ENCODE peak calls at places on chromosomes 5 and 9, in five cellular contexts. One of them, this sample, is unnamed.

GRCh38 chr9:132672413-132672690 is 2.1 kb downstream of the GTF3C4 start:
- DNase-seq in suprapubic skin: no peak
- DNase-seq in Peyer's patch: no peak
- DNase-seq in HepG2: no peak
- DNase-seq in ovary: no peak
- DNase-seq in this sample: no peak

GRCh38 chr9:107816187-107817021 is 326.8 kb upstream of the KLF4 start:
- DNase-seq in ovary: no peak
- DNase-seq in Peyer's patch: no peak
- DNase-seq in HepG2: no peak
- DNase-seq in suprapubic skin: no peak
- DNase-seq in this sample: no peak

GRCh38 chr9:129929467-129930125 is 94.3 kb downstream of the USP20 start:
- DNase-seq in suprapubic skin: no peak
- DNase-seq in Peyer's patch: no peak
- DNase-seq in HepG2: no peak
- DNase-seq in ovary: no peak
- DNase-seq in this sample: no peak

GRCh38 chr5:21834863-21835262 is 1018.3 kb downstream of the CDH12 start:
- DNase-seq in suprapubic skin: no peak
- DNase-seq in ovary: no peak
- DNase-seq in Peyer's patch: no peak
- DNase-seq in HepG2: no peak
- DNase-seq in this sample: no peak

GRCh38 chr9:18473551-18474279 is at the start of gene ADAMTSL1:
- DNase-seq in ovary: peak; percentile 38
- DNase-seq in Peyer's patch: no peak
- DNase-seq in HepG2: no peak
- DNase-seq in suprapubic skin: no peak
- DNase-seq in this sample: peak; percentile 54

GRCh38 chr9:83625120-83625710 is 2.3 kb downstream of the IDNK start:
- DNase-seq in Peyer's patch: no peak
- DNase-seq in HepG2: no peak
- DNase-seq in suprapubic skin: no peak
- DNase-seq in ovary: no peak
- DNase-seq in this sample: no peak

GRCh38 chr5:82911902-82912301 is 165.3 kb downstream of the TMEM167A start:
- DNase-seq in ovary: no peak
- DNase-seq in HepG2: no peak
- DNase-seq in Peyer's patch: no peak
- DNase-seq in suprapubic skin: no peak
- DNase-seq in this sample: no peak

GRCh38 chr5:75907651-75908050 is 175.5 kb upstream of the SV2C start:
- DNase-seq in Peyer's patch: no peak
- DNase-seq in HepG2: no peak
- DNase-seq in ovary: no peak
- DNase-seq in suprapubic skin: no peak
- DNase-seq in this sample: no peak

GRCh38 chr9:77885104-77885672 is 146.4 kb downstream of the GNAQ start:
- DNase-seq in suprapubic skin: no peak
- DNase-seq in HepG2: no peak
- DNase-seq in Peyer's patch: no peak
- DNase-seq in ovary: no peak
- DNase-seq in this sample: no peak

GRCh38 chr5:32710335-32710858 is 724 bp upstream of the NPR3 start:
- DNase-seq in Peyer's patch: no peak
- DNase-seq in HepG2: no peak
- DNase-seq in suprapubic skin: no peak
- DNase-seq in ovary: no peak
- DNase-seq in this sample: no peak

GRCh38 chr9:94865599-94866456 is 139.3 kb downstream of the AOPEP start:
- DNase-seq in Peyer's patch: no peak
- DNase-seq in ovary: peak; percentile 70
- DNase-seq in HepG2: no peak
- DNase-seq in suprapubic skin: no peak
- DNase-seq in this sample: no peak

GRCh38 chr5:124986667-124987066 is 240.2 kb upstream of the ZNF608 start:
- DNase-seq in suprapubic skin: no peak
- DNase-seq in HepG2: no peak
- DNase-seq in ovary: no peak
- DNase-seq in Peyer's patch: no peak
- DNase-seq in this sample: no peak

GRCh38 chr9:129140397-129141065 is 29.3 kb downstream of the PTPA start:
- DNase-seq in Peyer's patch: peak; percentile 21
- DNase-seq in ovary: peak; percentile 69
- DNase-seq in suprapubic skin: no peak
- DNase-seq in HepG2: peak; percentile 56
- DNase-seq in this sample: peak; percentile 54

GRCh38 chr9:14445946-14446345 is 132.0 kb upstream of the NFIB start:
- DNase-seq in ovary: no peak
- DNase-seq in HepG2: no peak
- DNase-seq in suprapubic skin: no peak
- DNase-seq in Peyer's patch: no peak
- DNase-seq in this sample: no peak

GRCh38 chr5:179276838-179277395 is 68.3 kb downstream of the ADAMTS2 start:
- DNase-seq in Peyer's patch: no peak
- DNase-seq in suprapubic skin: no peak
- DNase-seq in HepG2: no peak
- DNase-seq in ovary: peak; percentile 46
- DNase-seq in this sample: no peak

GRCh38 chr5:93359296-93359957 is 221.6 kb downstream of the NR2F1-AS1 start:
- DNase-seq in ovary: no peak
- DNase-seq in Peyer's patch: no peak
- DNase-seq in suprapubic skin: no peak
- DNase-seq in HepG2: no peak
- DNase-seq in this sample: no peak

GRCh38 chr5:43604699-43605098 is 1.7 kb downstream of the NNT start:
- DNase-seq in suprapubic skin: no peak
- DNase-seq in Peyer's patch: no peak
- DNase-seq in HepG2: no peak
- DNase-seq in ovary: no peak
- DNase-seq in this sample: no peak

GRCh38 chr5:43602818-43603534 is at the start of gene NNT:
- DNase-seq in Peyer's patch: peak; percentile 85
- DNase-seq in ovary: peak; percentile 80
- DNase-seq in suprapubic skin: peak; percentile 90
- DNase-seq in HepG2: peak; percentile 61
- DNase-seq in this sample: peak; percentile 64

GRCh38 chr5:43603535-43604363 is 769 bp downstream of the NNT start:
- DNase-seq in HepG2: peak; percentile 31
- DNase-seq in Peyer's patch: peak; percentile 76
- DNase-seq in ovary: peak; percentile 35
- DNase-seq in suprapubic skin: peak; percentile 85
- DNase-seq in this sample: peak; percentile 68

GRCh38 chr5:43602456-43602817 is 543 bp upstream of the NNT start:
- DNase-seq in ovary: peak; percentile 28
- DNase-seq in Peyer's patch: peak; percentile 37
- DNase-seq in suprapubic skin: no peak
- DNase-seq in HepG2: peak; percentile 30
- DNase-seq in this sample: peak; percentile 18

GRCh38 chr5:43601454-43602260 is 1.3 kb upstream of the NNT start:
- DNase-seq in suprapubic skin: no peak
- DNase-seq in ovary: no peak
- DNase-seq in HepG2: peak; percentile 32
- DNase-seq in Peyer's patch: no peak
- DNase-seq in this sample: no peak
- H3K4me3 ChIP-seq in suprapubic skin: peak overlapping the region; percentile 82
- H3K4me3 ChIP-seq in ovary: peak overlapping the region; percentile 82
- H3K4me3 ChIP-seq in HepG2: peak overlapping the region; percentile 80
- H3K4me3 ChIP-seq in Peyer's patch: no peak overlapping the region
- H3K4me3 ChIP-seq in this sample: peak overlapping the region; percentile 81

DNA sequence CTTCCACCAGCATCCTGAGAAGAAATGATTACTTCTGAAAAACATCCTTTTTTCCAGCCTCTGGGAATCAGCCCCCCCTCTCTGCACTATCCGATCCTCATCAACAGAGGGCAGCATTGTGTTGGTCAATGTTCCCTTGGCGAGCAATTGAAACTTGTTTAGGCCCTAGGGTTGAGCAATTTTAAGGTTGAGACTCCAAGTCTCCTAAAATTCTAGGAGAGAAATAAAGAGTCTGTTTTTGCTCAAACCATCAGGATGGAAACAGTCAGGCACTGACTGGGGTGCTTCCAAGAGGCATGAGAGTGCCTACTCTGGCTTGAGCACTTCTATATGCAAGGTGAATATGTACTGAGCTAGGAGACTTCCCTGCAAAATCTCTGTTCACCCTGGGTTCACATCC is 12.4 kb upstream of the CYFIP2 start:
- DNase-seq in ovary: no peak
- DNase-seq in HepG2: peak; percentile 35
- DNase-seq in Peyer's patch: peak; percentile 47
- DNase-seq in suprapubic skin: no peak
- DNase-seq in this sample: no peak
- H3K36me3 ChIP-seq in ovary: no peaks in the 10 kb centered on the region
- H3K36me3 ChIP-seq in HepG2: no peaks in the 10 kb centered on the region
- H3K36me3 ChIP-seq in Peyer's patch: no peaks in the 10 kb centered on the region
- H3K36me3 ChIP-seq in suprapubic skin: no peaks in the 10 kb centered on the region
- H3K36me3 ChIP-seq in this sample: no peaks in the 10 kb centered on the region

GRCh38 chr5:157143127-157143959 is 678 bp upstream of the MED7 start:
- DNase-seq in HepG2: no peak
- DNase-seq in Peyer's patch: peak; percentile 48
- DNase-seq in suprapubic skin: peak; percentile 83
- DNase-seq in ovary: peak; percentile 52
- DNase-seq in this sample: peak; percentile 35
- TF ChIP-seq POLR2A in HepG2: no peak
- TF ChIP-seq POLR2A in Peyer's patch: no peak
- TF ChIP-seq POLR2A in suprapubic skin: no peak
- TF ChIP-seq POLR2A in ovary: no peak
- TF ChIP-seq POLR2A in this sample: no peak

DNA sequence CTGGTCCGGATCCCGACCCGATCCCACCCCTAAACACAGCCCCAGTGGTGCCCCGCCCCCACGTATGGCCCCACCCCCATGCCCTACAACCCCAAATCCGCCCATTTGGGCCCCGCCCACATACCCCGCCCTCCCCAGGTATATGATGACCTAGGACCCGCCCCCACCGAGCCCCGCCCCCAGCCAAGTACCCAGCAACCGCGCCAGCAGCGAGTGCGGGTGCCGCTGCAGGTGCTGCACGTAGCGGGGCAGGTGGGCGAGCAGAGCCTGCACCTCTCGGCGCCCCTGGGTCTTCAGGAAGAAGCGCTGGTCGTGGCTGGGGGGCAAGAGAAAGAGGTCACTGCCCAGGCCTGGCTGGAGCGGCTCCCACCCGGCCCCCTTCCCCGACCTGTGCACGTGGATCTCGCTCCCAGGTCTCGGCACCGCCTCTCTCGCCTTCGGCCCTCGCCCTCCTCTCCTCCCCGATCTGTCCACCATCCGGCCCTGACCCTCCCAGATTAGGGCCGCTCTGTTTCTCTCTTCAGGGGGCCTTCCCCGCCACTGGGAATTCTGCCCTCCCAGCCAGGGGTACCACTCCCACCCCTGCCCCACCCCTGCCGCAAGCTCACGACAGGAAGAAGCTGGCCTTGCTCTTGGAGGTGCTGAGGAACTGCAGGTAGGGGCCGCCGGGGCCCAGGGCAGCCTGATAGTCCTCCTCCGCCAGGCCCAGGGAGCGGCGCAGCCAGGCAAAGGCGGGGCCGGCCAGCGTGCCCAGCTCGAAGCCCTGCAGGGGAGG is 2.9 kb downstream of the PIP5KL1 start:
- DNase-seq in ovary: no peak
- DNase-seq in suprapubic skin: no peak
- DNase-seq in HepG2: no peak
- DNase-seq in Peyer's patch: peak; percentile 86
- DNase-seq in this sample: peak; percentile 73
- H3K4me3 ChIP-seq in ovary: no peak overlapping the region
- H3K4me3 ChIP-seq in suprapubic skin: peak overlapping the region; percentile 45
- H3K4me3 ChIP-seq in HepG2: peak overlapping the region; percentile 50
- H3K4me3 ChIP-seq in Peyer's patch: peak overlapping the region; percentile 47
- H3K4me3 ChIP-seq in this sample: peak overlapping the region; percentile 61

This sample was measured in breast epithelium.